ENCODE peak calls at places on chromosomes 6 and 20, in four cellular contexts. Z is naive thymus-derived CD8-positive, alpha-beta T cell; Y is COR-L47; S is foreskin keratinocyte. U is an unnamed sample.

GRCh38 chr20:34977365-34978091 is 21.9 kb downstream of the MYH7B start:
- DNase-seq in Z (peak; percentile 31), Y (no peak), S (no peak), U (no peak)

GRCh38 chr6:139925894-139926641 is 551.6 kb upstream of the CITED2 start:
- DNase-seq in S (no peak), Y (no peak), Z (no peak), U (no peak)

GRCh38 chr6:166627875-166628849 is 1.1 kb upstream of the RPS6KA2 start:
- DNase-seq in Z (peak; percentile 78), Y (peak; percentile 51), S (peak; percentile 43), U (peak; percentile 64)

GRCh38 chr20:31593221-31594001 is 11.7 kb upstream of the ID1 start:
- DNase-seq in S (peak; percentile 99), Z (no peak), Y (no peak), U (no peak)

GRCh38 chr6:33492093-33492492 is 37.7 kb downstream of the ZBTB9 start:
- DNase-seq in Z (no peak), S (no peak), Y (no peak), U (no peak)

GRCh38 chr6:130927305-130927704 is 100.1 kb downstream of the SMLR1 start:
- DNase-seq in S (peak; percentile 60), Z (no peak), Y (peak; percentile 49), U (no peak)

GRCh38 chr20:51752343-51752951 is 15.7 kb downstream of the ATP9A start:
- DNase-seq in S (peak; percentile 79), Z (no peak), Y (no peak), U (no peak)

GRCh38 chr6:40948598-40948997 is 90.4 kb downstream of the UNC5CL start:
- DNase-seq in Z (no peak), Y (no peak), S (peak; percentile 86), U (no peak)

GRCh38 chr6:13044390-13044789 is 283.9 kb downstream of the TBC1D7 start:
- DNase-seq in Z (no peak), S (peak; percentile 64), Y (no peak), U (no peak)

U was measured in CD4-positive, alpha-beta T cell.